ENCODE peak calls at places on chromosomes 7 and 10, in seven cellular contexts. B is Jurkat, Clone E6-1; A is SK-N-DZ; C is SJSA1; S is activated T-helper 1 cell treated with Interleukin-2 at 50 U/mL for 16 hours; X is Calu3; P is prostate gland. Y is an unnamed sample.

GRCh38 chr10:123512881-123513822 is 153.0 kb upstream of the GPR26 start:
- DNase-seq in B (no peak), A (peak), C (no peak), S (no peak), X (no peak), P (no peak), Y (no peak)

GRCh38 chr10:29908977-29909376 is 150.4 kb downstream of the JCAD start:
- DNase-seq in B (peak), A (no peak), C (no peak), S (no peak), X (no peak), P (no peak), Y (no peak)

GRCh38 chr7:20193242-20193777 is 23.9 kb downstream of the MACC1 start:
- DNase-seq in B (no peak), A (no peak), C (no peak), S (no peak), X (no peak), P (no peak), Y (no peak)

GRCh38 chr10:20768849-20769248 is 128.3 kb downstream of the NEBL start:
- DNase-seq in B (peak), A (no peak), C (no peak), S (no peak), X (no peak), P (no peak), Y (no peak)

GRCh38 chr10:102580230-102580629 is 64.0 kb upstream of the TRIM8 start:
- DNase-seq in B (no peak), A (no peak), C (no peak), S (no peak), X (no peak), P (no peak), Y (no peak)

GRCh38 chr7:151551820-151552219 is 32.1 kb upstream of the RHEB start:
- DNase-seq in B (no peak), A (no peak), C (no peak), S (no peak), X (no peak), P (no peak), Y (no peak)

GRCh38 chr10:32413513-32413912 is 32.4 kb upstream of the CCDC7 start:
- DNase-seq in B (no peak), A (no peak), C (peak), S (no peak), X (peak), P (no peak), Y (peak)

GRCh38 chr7:18290223-18290622 is 205.3 kb upstream of the HDAC9 start:
- DNase-seq in B (peak), A (no peak), C (no peak), S (no peak), X (no peak), P (no peak), Y (no peak)

GRCh38 chr10:76786673-76787072 is 850.9 kb downstream of the KCNMA1 start:
- DNase-seq in B (no peak), A (no peak), C (no peak), S (no peak), X (no peak), P (no peak), Y (no peak)

GRCh38 chr7:1071731-1072254 is 16.1 kb upstream of the GPER1 start:
- DNase-seq in B (no peak), A (no peak), C (no peak), S (no peak), X (no peak), P (no peak), Y (no peak)

GRCh38 chr7:35624299-35625186 is 70.4 kb downstream of the HERPUD2 start:
- DNase-seq in B (peak), A (peak), C (no peak), S (no peak), X (peak), P (no peak), Y (no peak)

GRCh38 chr7:24313777-24314176 is 29.8 kb downstream of the NPY start:
- DNase-seq in B (no peak), A (no peak), C (no peak), S (no peak), X (no peak), P (no peak), Y (no peak)

GRCh38 chr7:121485457-121486243 is 89.5 kb upstream of the FAM3C start:
- DNase-seq in B (no peak), A (no peak), C (no peak), S (no peak), X (no peak), P (peak), Y (no peak)

GRCh38 chr10:25758511-25758910 is 175.5 kb upstream of the MYO3A start:
- DNase-seq in B (no peak), A (no peak), C (no peak), S (no peak), X (no peak), P (no peak), Y (no peak)

GRCh38 chr7:12111461-12112405 is 99.4 kb upstream of the TMEM106B start:
- DNase-seq in B (no peak), A (no peak), C (peak), S (no peak), X (peak), P (peak), Y (no peak)

GRCh38 chr10:99983280-99983988 is 26.3 kb downstream of the DNMBP start:
- DNase-seq in B (no peak), A (peak), C (no peak), S (no peak), X (peak), P (no peak), Y (peak)

GRCh38 chr10:59536151-59536550 is 173.5 kb downstream of the SLC16A9 start:
- DNase-seq in B (no peak), A (no peak), C (no peak), S (no peak), X (no peak), P (no peak), Y (no peak)

GRCh38 chr7:17769918-17770317 is 170.4 kb downstream of the SNX13 start:
- DNase-seq in B (peak), A (peak), C (peak), S (peak), X (peak), P (peak), Y (no peak)

Y was measured in epithelial cell of proximal tubule.